ENCODE peak calls at places on chromosomes 6 and 20, in five cellular contexts. I, B, H, O and R are unnamed samples.

GRCh38 chr6:115977220-115977619 is 83.5 kb downstream of the FRK start:
- DNase-seq in I (no peak), B (no peak), H (no peak), O (no peak), R (no peak)

GRCh38 chr20:63347081-63347741 is 13.9 kb downstream of the CHRNA4 start:
- DNase-seq in I (no peak), B (no peak), H (no peak), O (no peak), R (no peak)

GRCh38 chr20:34311118-34312023 is 8.2 kb upstream of the AHCY start:
- DNase-seq in I (no peak), B (no peak), H (no peak), O (no peak), R (no peak)

GRCh38 chr20:63115651-63116411 is 100.1 kb downstream of the YTHDF1 start:
- DNase-seq in I (no peak), B (no peak), H (peak; percentile 34), O (no peak), R (peak; percentile 14)

GRCh38 chr6:13613029-13613594 is 2.0 kb upstream of the NOL7 start:
- DNase-seq in I (no peak), B (no peak), H (no peak), O (no peak), R (no peak)

GRCh38 chr20:1417273-1417672 is 24.4 kb upstream of the FKBP1A start:
- DNase-seq in I (peak; percentile 38), B (no peak), H (no peak), O (no peak), R (no peak)

GRCh38 chr6:147166360-147166944 is 37.8 kb upstream of the STXBP5 start:
- DNase-seq in I (peak; percentile 51), B (no peak), H (no peak), O (no peak), R (no peak)

GRCh38 chr20:36726168-36726567 is 19.7 kb downstream of the NDRG3 start:
- DNase-seq in I (peak; percentile 16), B (no peak), H (no peak), O (no peak), R (no peak)

GRCh38 chr6:144613859-144614258 is 328.7 kb downstream of the UTRN start:
- DNase-seq in I (no peak), B (no peak), H (no peak), O (no peak), R (no peak)

GRCh38 chr6:43297644-43298564 is at the start of gene SLC22A7:
- DNase-seq in I (no peak), B (no peak), H (peak; percentile 52), O (peak; percentile 71), R (no peak)

GRCh38 chr6:119182875-119183274 is 104.4 kb upstream of the FAM184A start:
- DNase-seq in I (no peak), B (no peak), H (no peak), O (no peak), R (no peak)

GRCh38 chr6:152136449-152136825 is 329.0 kb downstream of the ESR1 start:
- DNase-seq in I (peak; percentile 23), B (no peak), H (no peak), O (no peak), R (no peak)

GRCh38 chr6:112298816-112299281 is 44.5 kb upstream of the LAMA4 start:
- DNase-seq in I (peak; percentile 95), B (no peak), H (no peak), O (no peak), R (no peak)

GRCh38 chr20:62010551-62011402 is 54.9 kb downstream of the TAF4 start:
- DNase-seq in I (peak; percentile 23), B (no peak), H (peak; percentile 72), O (peak; percentile 46), R (peak; percentile 72)

GRCh38 chr6:95094751-95095150 is 482.6 kb upstream of the MANEA start:
- DNase-seq in I (peak; percentile 66), B (no peak), H (no peak), O (no peak), R (no peak)

GRCh38 chr6:35491558-35492541 is 5.0 kb downstream of the TEAD3 start:
- DNase-seq in I (no peak), B (no peak), H (no peak), O (peak; percentile 18), R (peak; percentile 55)

GRCh38 chr20:40838516-40838915 is 149.5 kb upstream of the MAFB start:
- DNase-seq in I (no peak), B (no peak), H (no peak), O (no peak), R (no peak)

GRCh38 chr20:845967-846893 is 12.7 kb downstream of the FAM110A start:
- DNase-seq in I (no peak), B (no peak), H (no peak), O (no peak), R (peak; percentile 27)

GRCh38 chr20:24672181-24672880 is 202.9 kb downstream of the SYNDIG1 start:
- DNase-seq in I (peak; percentile 84), B (peak; percentile 19), H (no peak), O (no peak), R (no peak)

GRCh38 chr20:237479-237878 is 10.4 kb downstream of the DEFB129 start:
- DNase-seq in I (no peak), B (peak; percentile 69), H (no peak), O (no peak), R (no peak)

GRCh38 chr6:116265081-116265829 is 11.4 kb upstream of the TSPYL4 start:
- DNase-seq in I (no peak), B (no peak), H (no peak), O (peak; percentile 50), R (peak; percentile 33)

GRCh38 chr6:140321891-140322290 is 947.4 kb upstream of the CITED2 start:
- DNase-seq in I (no peak), B (no peak), H (no peak), O (no peak), R (no peak)

GRCh38 chr6:36727491-36728021 is 29.9 kb downstream of the RAB44 start:
- DNase-seq in I (peak; percentile 46), B (no peak), H (peak; percentile 16), O (no peak), R (no peak)

GRCh38 chr20:49871391-49871948 is 43.9 kb downstream of the SPATA2 start:
- DNase-seq in I (no peak), B (no peak), H (no peak), O (no peak), R (no peak)

GRCh38 chr6:157982297-157982579 is 575 bp downstream of the SYNJ2 start:
- DNase-seq in I (no peak), B (no peak), H (no peak), O (no peak), R (peak; percentile 75)

GRCh38 chr20:31711416-31712111 is 11.1 kb downstream of the BCL2L1 start:
- DNase-seq in I (no peak), B (no peak), H (no peak), O (no peak), R (no peak)
- H3K4me1 ChIP-seq in I (peaks cover 40% of the 10 kb centered on the region), B (peaks cover 100% of the 10 kb centered on the region), H (peaks cover 94% of the 10 kb centered on the region), O (peaks cover 100% of the 10 kb centered on the region), R (peaks cover 41% of the 10 kb centered on the region)

GRCh38 chr20:6533321-6533720 is 234.2 kb upstream of the BMP2 start:
- DNase-seq in I (peak; percentile 93), B (no peak), H (no peak), O (no peak), R (no peak)
- H3K27ac ChIP-seq in I (peak overlapping the region; percentile 88), B (peak overlapping the region; percentile 53), H (no peak overlapping the region), O (peak overlapping the region; percentile 61), R (no peak overlapping the region)

GRCh38 chr6:125746019-125746414 is 3.4 kb upstream of the HEY2 start:
- DNase-seq in I (no peak), B (no peak), H (no peak), O (no peak), R (no peak)
- H3K4me3 ChIP-seq in I (peak overlapping the region; percentile 70), B (no peak overlapping the region), H (peak overlapping the region; percentile 89), O (peak overlapping the region; percentile 79), R (peak overlapping the region; percentile 66)

DNA sequence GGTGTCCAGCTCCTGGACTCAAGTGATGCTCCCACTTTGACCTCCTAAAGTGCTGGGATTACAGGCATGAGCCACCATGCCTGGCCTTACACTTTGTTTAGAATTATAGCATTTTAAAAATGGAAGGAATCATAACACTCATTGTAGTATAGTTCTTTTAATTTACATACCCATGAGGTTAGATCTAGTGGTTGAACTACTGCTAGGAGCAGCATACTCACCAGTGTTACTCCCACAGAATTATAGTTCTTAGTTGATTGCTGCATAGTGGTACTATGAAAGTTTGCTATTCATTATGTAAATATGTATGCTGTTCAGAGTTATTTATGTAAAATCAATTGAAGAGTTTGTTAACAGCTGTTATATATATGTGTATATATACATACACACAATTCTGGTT is 85.4 kb downstream of the MYO6 start:
- DNase-seq in I (no peak), B (no peak), H (no peak), O (no peak), R (no peak)
- H3K4me1 ChIP-seq in I (peaks cover 14% of the 10 kb centered on the region), B (no peaks in the 10 kb centered on the region), H (no peaks in the 10 kb centered on the region), O (no peaks in the 10 kb centered on the region), R (no peaks in the 10 kb centered on the region)

GRCh38 chr20:18724077-18724476 is 89.5 kb upstream of the SCP2D1 start:
- DNase-seq in I (no peak), B (no peak), H (no peak), O (no peak), R (no peak)
- H3K27ac ChIP-seq in I (no peak overlapping the region), B (no peak overlapping the region), H (no peak overlapping the region), O (no peak overlapping the region), R (no peak overlapping the region)

DNA sequence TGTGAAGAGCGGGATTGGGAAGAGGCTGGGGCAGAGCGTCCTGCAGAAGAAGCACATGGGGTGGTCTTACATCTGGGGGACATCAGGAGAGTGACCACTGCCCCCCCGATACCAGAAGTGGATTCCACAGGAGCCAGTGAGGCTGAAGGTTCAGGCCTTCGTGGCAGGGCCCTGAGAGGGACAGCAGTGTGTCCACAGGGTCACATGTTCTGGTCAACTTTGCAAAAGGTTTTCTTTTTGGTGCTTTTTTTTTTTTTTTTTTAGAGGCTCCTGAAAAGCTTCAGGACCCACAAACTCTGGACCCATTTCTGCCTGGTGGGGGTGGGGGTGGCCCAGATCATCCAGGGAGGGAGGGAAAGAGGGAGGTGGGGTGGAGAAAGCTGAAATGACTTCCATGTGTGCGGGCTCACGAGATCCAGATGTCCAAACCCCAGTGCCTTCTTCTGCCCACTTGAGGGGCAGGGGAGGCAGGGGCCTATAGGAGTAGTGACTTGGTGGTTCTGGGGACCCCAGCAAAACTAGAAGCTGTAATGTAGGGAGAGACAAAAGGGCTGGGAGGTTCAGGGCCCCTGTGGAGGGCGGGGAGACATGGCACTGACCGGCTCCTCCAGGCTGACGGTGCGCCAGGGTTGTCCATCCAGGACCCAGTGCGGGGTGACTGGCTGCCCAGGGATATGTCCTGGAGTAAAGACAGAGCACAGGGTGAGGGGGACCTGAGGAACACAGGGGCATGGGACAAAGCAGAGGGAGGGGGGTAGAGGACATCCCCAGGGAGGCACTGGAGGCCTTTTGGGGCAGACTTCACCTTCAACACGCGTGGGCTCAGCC is 2.7 kb downstream of the ADAM33 start:
- DNase-seq in I (no peak), B (no peak), H (no peak), O (no peak), R (no peak)
- H3K4me3 ChIP-seq in I (no peak overlapping the region), B (no peak overlapping the region), H (no peak overlapping the region), O (peak overlapping the region; percentile 72), R (no peak overlapping the region)

GRCh38 chr6:1481326-1481725 is 92.0 kb downstream of the FOXF2 start:
- DNase-seq in I (peak; percentile 79), B (no peak), H (no peak), O (no peak), R (no peak)
- H3K4me1 ChIP-seq in I (peaks cover 9% of the 10 kb centered on the region), B (no peaks in the 10 kb centered on the region), H (no peaks in the 10 kb centered on the region), O (no peaks in the 10 kb centered on the region), R (no peaks in the 10 kb centered on the region)

GRCh38 chr20:38420232-38421085 is 14.7 kb downstream of the SNHG17 start:
- DNase-seq in I (no peak), B (no peak), H (no peak), O (no peak), R (no peak)
- H3K27ac ChIP-seq in I (no peak overlapping the region), B (no peak overlapping the region), H (no peak overlapping the region), O (no peak overlapping the region), R (no peak overlapping the region)

GRCh38 chr20:11216451-11217314 is 542.9 kb upstream of the JAG1 start:
- DNase-seq in I (peak; percentile 73), B (no peak), H (no peak), O (no peak), R (peak; percentile 17)
- H3K4me3 ChIP-seq in I (no peak overlapping the region), B (no peak overlapping the region), H (no peak overlapping the region), O (no peak overlapping the region), R (no peak overlapping the region)